ENCODE peak calls at places on chromosomes 3 and 15, in four cellular contexts. B is cardiac muscle cell; D is hepatocyte; X is CD4-positive, CD25-positive, alpha-beta regulatory T cell. E is an unnamed sample.

GRCh38 chr3:184730924-184731323 is 19.1 kb upstream of the MAGEF1 start:
- DNase-seq in B (no peak), D (no peak), X (no peak), E (no peak)

GRCh38 chr15:49045691-49046112 is 544 bp downstream of the SECISBP2L start:
- DNase-seq in B (peak; percentile 64), D (peak; percentile 32), X (no peak), E (peak; percentile 30)

GRCh38 chr3:111761309-111761795 is 97.7 kb upstream of the PHLDB2 start:
- DNase-seq in B (no peak), D (no peak), X (no peak), E (no peak)

GRCh38 chr3:29283739-29284138 is 2.9 kb downstream of the RBMS3 start:
- DNase-seq in B (no peak), D (no peak), X (no peak), E (no peak)

GRCh38 chr3:95911767-95912166 is 902.6 kb upstream of the EPHA6 start:
- DNase-seq in B (no peak), D (no peak), X (no peak), E (no peak)

GRCh38 chr3:30448436-30448835 is 158.0 kb upstream of the TGFBR2 start:
- DNase-seq in B (no peak), D (no peak), X (no peak), E (no peak)

GRCh38 chr3:126131881-126132750 is 48.2 kb upstream of the SLC41A3 start:
- DNase-seq in B (no peak), D (no peak), X (no peak), E (no peak)

GRCh38 chr15:75532413-75533250 is 46.5 kb downstream of the PTPN9 start:
- DNase-seq in B (peak; percentile 67), D (peak; percentile 52), X (no peak), E (no peak)

GRCh38 chr15:90903733-90904536 is 833 bp downstream of the MAN2A2 start:
- DNase-seq in B (peak; percentile 59), D (peak; percentile 54), X (no peak), E (no peak)

GRCh38 chr3:42691861-42692666 is 6.7 kb downstream of the KLHL40 start:
- DNase-seq in B (no peak), D (no peak), X (no peak), E (no peak)

GRCh38 chr15:87672309-87672897 is 584.1 kb downstream of the NTRK3 start:
- DNase-seq in B (peak; percentile 35), D (peak; percentile 50), X (no peak), E (no peak)

GRCh38 chr3:12180218-12180617 is 21.5 kb upstream of the TIMP4 start:
- DNase-seq in B (no peak), D (no peak), X (no peak), E (no peak)

GRCh38 chr15:51100785-51101489 is 6.2 kb upstream of the TNFAIP8L3 start:
- DNase-seq in B (no peak), D (no peak), X (no peak), E (no peak)

GRCh38 chr3:148955544-148956346 is 35.6 kb upstream of the GYG1 start:
- DNase-seq in B (peak; percentile 81), D (peak; percentile 82), X (no peak), E (peak; percentile 49)

GRCh38 chr15:78709263-78709882 is 68.4 kb upstream of the CHRNB4 start:
- DNase-seq in B (peak; percentile 76), D (peak; percentile 81), X (peak; percentile 40), E (peak; percentile 34)

GRCh38 chr15:57654136-57654845 is 52.2 kb upstream of the POLR2M start:
- DNase-seq in B (no peak), D (peak; percentile 34), X (no peak), E (no peak)

GRCh38 chr15:75622505-75622904 is 3.0 kb downstream of the SNUPN start:
- DNase-seq in B (no peak), D (no peak), X (no peak), E (no peak)

GRCh38 chr15:89628301-89628700 is 27.0 kb downstream of the KIF7 start:
- DNase-seq in B (no peak), D (no peak), X (no peak), E (no peak)

GRCh38 chr3:184005981-184006507 is 11.6 kb downstream of the ABCC5 start:
- DNase-seq in B (peak; percentile 52), D (peak; percentile 86), X (no peak), E (peak; percentile 87)

GRCh38 chr15:25609371-25609770 is 170.5 kb upstream of the UBE3A start:
- DNase-seq in B (no peak), D (no peak), X (no peak), E (no peak)

GRCh38 chr15:99921086-99921485 is 187.8 kb upstream of the LYSMD4 start:
- DNase-seq in B (no peak), D (no peak), X (no peak), E (no peak)

GRCh38 chr3:119630562-119631329 is 29.6 kb downstream of the POPDC2 start:
- DNase-seq in B (no peak), D (peak; percentile 47), X (no peak), E (no peak)

GRCh38 chr3:128311441-128311844 is 155.2 kb downstream of the DNAJB8 start:
- DNase-seq in B (peak; percentile 47), D (no peak), X (no peak), E (no peak)

GRCh38 chr3:60803812-60804211 is 447.4 kb downstream of the FHIT start:
- DNase-seq in B (no peak), D (no peak), X (no peak), E (no peak)

GRCh38 chr3:161405087-161405486 is 33.8 kb upstream of the SPTSSB start:
- DNase-seq in B (no peak), D (no peak), X (no peak), E (no peak)

GRCh38 chr3:72535789-72536188 is 312.5 kb downstream of the SHQ1 start:
- DNase-seq in B (peak; percentile 89), D (no peak), X (no peak), E (no peak)

GRCh38 chr3:141412936-141413354 is 44.6 kb downstream of the ZBTB38 start:
- DNase-seq in B (no peak), D (peak; percentile 64), X (no peak), E (no peak)

GRCh38 chr15:65305144-65305758 is 774 bp downstream of the RNU5B-1 start:
- DNase-seq in B (no peak), D (no peak), X (no peak), E (no peak)

GRCh38 chr3:39180546-39181346 is 11.6 kb downstream of the XIRP1 start:
- DNase-seq in B (peak; percentile 97), D (peak; percentile 98), X (peak; percentile 88), E (peak; percentile 82)
- H3K4me3 ChIP-seq in B (peak overlapping the region; percentile 30), D (no peak overlapping the region), X (peak overlapping the region; percentile 63), E (peak overlapping the region; percentile 56)

DNA sequence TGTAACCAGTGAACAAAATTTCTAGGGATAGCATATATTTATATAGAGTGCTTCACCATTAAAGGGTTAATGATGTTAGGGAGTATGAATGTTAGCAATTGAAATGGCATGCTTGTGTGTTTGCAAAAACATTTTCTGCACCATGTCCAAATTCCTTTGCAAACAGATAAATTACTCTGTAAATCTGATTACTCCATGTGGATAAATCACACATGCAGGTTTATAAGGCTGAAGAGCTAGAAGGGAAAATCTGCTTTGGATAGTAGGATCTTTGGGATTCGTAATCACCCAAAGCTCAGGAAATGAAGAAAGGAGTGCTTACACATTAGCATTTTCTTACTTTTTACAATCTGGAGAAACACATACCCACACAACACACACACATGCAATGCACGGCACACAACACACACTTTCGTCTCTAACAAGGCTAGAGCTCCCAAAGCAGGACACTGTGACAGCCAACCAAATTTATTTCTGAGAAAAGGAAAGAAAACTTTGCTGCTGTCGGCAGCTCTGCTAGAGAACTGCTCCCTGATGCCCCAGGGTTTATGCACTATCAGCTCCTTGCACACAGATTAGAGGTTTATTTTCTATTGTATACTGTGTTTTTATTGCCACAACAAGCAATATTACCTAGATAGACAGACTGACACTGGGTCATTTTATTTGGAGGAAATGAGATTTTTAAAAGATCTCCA is 2.0 kb downstream of the LSAMP start:
- DNase-seq in B (no peak), D (no peak), X (no peak), E (no peak)
- H3K4me3 ChIP-seq in B (no peak overlapping the region), D (peak overlapping the region; percentile 79), X (no peak overlapping the region), E (no peak overlapping the region)

GRCh38 chr3:196202516-196202970 is 8.7 kb downstream of the ZDHHC19 start:
- DNase-seq in B (no peak), D (no peak), X (no peak), E (no peak)
- H3K4me3 ChIP-seq in B (no peak overlapping the region), D (no peak overlapping the region), X (no peak overlapping the region), E (no peak overlapping the region)

GRCh38 chr3:50502225-50502583 is 1.2 kb downstream of the CACNA2D2 start:
- DNase-seq in B (no peak), D (no peak), X (no peak), E (no peak)

GRCh38 chr3:50503504-50503903 is at the start of gene CACNA2D2:
- DNase-seq in B (peak; percentile 86), D (peak; percentile 80), X (peak; percentile 37), E (peak; percentile 49)

GRCh38 chr3:50504681-50505080 is 1.2 kb upstream of the CACNA2D2 start:
- DNase-seq in B (no peak), D (no peak), X (no peak), E (no peak)

GRCh38 chr3:50503947-50504346 is 513 bp upstream of the CACNA2D2 start:
- DNase-seq in B (peak; percentile 20), D (no peak), X (no peak), E (no peak)

GRCh38 chr3:50502584-50503423 is 630 bp downstream of the CACNA2D2 start:
- DNase-seq in B (peak; percentile 54), D (peak; percentile 17), X (no peak), E (no peak)
- H3K4me3 ChIP-seq in B (peak overlapping the region; percentile 90), D (peak overlapping the region; percentile 67), X (no peak overlapping the region), E (peak overlapping the region; percentile 39)

GRCh38 chr3:98525494-98525893 is 2.8 kb upstream of the CLDND1 start:
- DNase-seq in B (no peak), D (no peak), X (no peak), E (no peak)
- H3K4me3 ChIP-seq in B (no peak overlapping the region), D (no peak overlapping the region), X (peak overlapping the region; percentile 46), E (no peak overlapping the region)

E was measured in Jurkat, Clone E6-1.